ENCODE peak calls at places on chromosomes 11 and 22, in seven cellular contexts. C, B, L, X, N, A and O are unnamed samples.

GRCh38 chr11:12008790-12009616 is 577 bp upstream of the DKK3 start:
- DNase-seq in C (peak; percentile 80), B (no peak), L (no peak), X (peak; percentile 67), N (peak; percentile 98), A (peak; percentile 65), O (no peak)

GRCh38 chr11:112812719-112813118 is 148.5 kb upstream of the NCAM1 start:
- DNase-seq in C (no peak), B (no peak), L (no peak), X (no peak), N (no peak), A (no peak), O (no peak)

GRCh38 chr11:65575568-65576231 is at the start of gene EHBP1L1:
- DNase-seq in C (peak; percentile 62), B (peak; percentile 88), L (peak; percentile 38), X (peak; percentile 65), N (peak; percentile 97), A (peak; percentile 55), O (peak; percentile 22)

GRCh38 chr22:19090183-19090582 is 32.0 kb downstream of the DGCR2 start:
- DNase-seq in C (no peak), B (no peak), L (no peak), X (no peak), N (no peak), A (no peak), O (no peak)

GRCh38 chr11:23123766-23124165 is 263.5 kb upstream of the CCDC179 start:
- DNase-seq in C (peak; percentile 61), B (no peak), L (no peak), X (peak; percentile 22), N (peak; percentile 2), A (peak; percentile 34), O (no peak)

GRCh38 chr11:112511906-112512305 is 251.2 kb upstream of the PLET1 start:
- DNase-seq in C (no peak), B (no peak), L (peak; percentile 79), X (no peak), N (no peak), A (no peak), O (no peak)

GRCh38 chr22:26658671-26659478 is 1.5 kb downstream of the MIAT start:
- DNase-seq in C (peak; percentile 94), B (peak; percentile 52), L (peak; percentile 98), X (peak; percentile 79), N (peak; percentile 93), A (peak; percentile 84), O (no peak)

GRCh38 chr11:46064221-46064620 is 57.0 kb downstream of the PHF21A start:
- DNase-seq in C (peak; percentile 12), B (no peak), L (no peak), X (peak; percentile 22), N (no peak), A (no peak), O (no peak)

GRCh38 chr11:69135420-69136363 is 20.0 kb upstream of the SMIM38 start:
- DNase-seq in C (no peak), B (no peak), L (no peak), X (no peak), N (no peak), A (no peak), O (no peak)

GRCh38 chr11:65589444-65590239 is 6.0 kb downstream of the KCNK7 start:
- DNase-seq in C (no peak), B (peak; percentile 68), L (no peak), X (no peak), N (no peak), A (no peak), O (no peak)

GRCh38 chr11:108286956-108287355 is 64.1 kb downstream of the ATM start:
- DNase-seq in C (no peak), B (no peak), L (no peak), X (no peak), N (no peak), A (no peak), O (no peak)

GRCh38 chr22:50119169-50119767 is 29.5 kb downstream of the MOV10L1 start:
- DNase-seq in C (no peak), B (no peak), L (no peak), X (no peak), N (peak; percentile 7), A (no peak), O (no peak)

GRCh38 chr11:62176766-62177165 is 13.2 kb upstream of the SCGB1D1 start:
- DNase-seq in C (no peak), B (no peak), L (no peak), X (no peak), N (no peak), A (no peak), O (no peak)

GRCh38 chr22:38943882-38944281 is 13.5 kb upstream of the APOBEC3A start:
- DNase-seq in C (no peak), B (no peak), L (no peak), X (no peak), N (no peak), A (no peak), O (no peak)

GRCh38 chr22:24323695-24324094 is 53.1 kb downstream of the SPECC1L start:
- DNase-seq in C (no peak), B (no peak), L (no peak), X (no peak), N (no peak), A (no peak), O (no peak)

GRCh38 chr22:39524753-39525657 is 4.6 kb downstream of the ATF4 start:
- DNase-seq in C (no peak), B (no peak), L (peak; percentile 23), X (no peak), N (peak; percentile 66), A (no peak), O (no peak)

GRCh38 chr11:8018742-8019631 is 31.9 kb downstream of the EIF3F start:
- DNase-seq in C (peak; percentile 73), B (peak; percentile 41), L (peak; percentile 58), X (peak; percentile 80), N (peak; percentile 93), A (peak; percentile 67), O (no peak)

GRCh38 chr22:30535182-30535581 is 11.4 kb downstream of the SEC14L6 start:
- DNase-seq in C (no peak), B (no peak), L (no peak), X (no peak), N (no peak), A (no peak), O (no peak)

GRCh38 chr11:43447124-43447523 is 88.4 kb downstream of the TTC17 start:
- DNase-seq in C (no peak), B (no peak), L (no peak), X (peak; percentile 1), N (no peak), A (no peak), O (no peak)

GRCh38 chr11:43923327-43924111 is 18.9 kb upstream of the C11orf96 start:
- DNase-seq in C (peak; percentile 46), B (no peak), L (no peak), X (peak; percentile 62), N (peak; percentile 42), A (peak; percentile 79), O (no peak)

GRCh38 chr11:118572914-118573550 is 823 bp downstream of the ARCN1 start:
- DNase-seq in C (peak; percentile 55), B (no peak), L (peak; percentile 7), X (peak; percentile 36), N (peak; percentile 39), A (peak; percentile 40), O (no peak)

GRCh38 chr11:75223954-75224643 is 16.5 kb upstream of the TPBGL start:
- DNase-seq in C (peak; percentile 12), B (no peak), L (no peak), X (no peak), N (peak; percentile 56), A (no peak), O (no peak)